ENCODE peak calls at places on chromosomes 4 and X, in seven cellular contexts. T is IMR-90; L is naive thymus-derived CD4-positive, alpha-beta T cell; N is thoracic aorta; P is mesendoderm; S is H1; U is PC-9. R is an unnamed sample. For H3K4me1 and H3K27me3, the result is how much of the 10 kb centered on the place peaks cover.

GRCh38 chr4:37793562-37793961 is 32.9 kb upstream of the PGM2 start:
- DNase-seq in T (peak), L (peak), N (no peak), P (peak), S (no peak), U (no peak), R (no peak)

GRCh38 chrX:132842839-132843238 is 115.6 kb downstream of the HS6ST2 start:
- DNase-seq in T (no peak), L (no peak), N (no peak), P (peak), S (no peak), U (no peak), R (no peak)

GRCh38 chr4:6779667-6780565 is 2.6 kb upstream of the KIAA0232 start:
- DNase-seq in T (peak), L (no peak), N (no peak), P (peak), S (peak), U (peak), R (no peak)

GRCh38 chr4:157012781-157013180 is 41.2 kb upstream of the PDGFC start:
- DNase-seq in T (peak), L (no peak), N (no peak), P (peak), S (no peak), U (peak), R (no peak)

GRCh38 chr4:141571368-141571767 is 65.0 kb upstream of the IL15 start:
- DNase-seq in T (peak), L (no peak), N (no peak), P (no peak), S (no peak), U (no peak), R (no peak)

GRCh38 chr4:35689866-35690265 is 554.4 kb downstream of the ARAP2 start:
- DNase-seq in T (no peak), L (no peak), N (no peak), P (peak), S (no peak), U (no peak), R (no peak)

GRCh38 chr4:76831475-76832390 is 66.2 kb downstream of the SOWAHB start:
- DNase-seq in T (peak), L (no peak), N (no peak), P (no peak), S (no peak), U (no peak), R (no peak)

GRCh38 chr4:24846716-24847115 is 51.3 kb downstream of the SOD3 start:
- DNase-seq in T (no peak), L (no peak), N (no peak), P (no peak), S (no peak), U (no peak), R (no peak)

GRCh38 chr4:10077101-10077491 is 39.5 kb downstream of the WDR1 start:
- DNase-seq in T (no peak), L (no peak), N (no peak), P (no peak), S (no peak), U (no peak), R (no peak)

GRCh38 chr4:77800483-77801259 is 18.5 kb downstream of the CNOT6L start:
- DNase-seq in T (peak), L (no peak), N (no peak), P (no peak), S (no peak), U (no peak), R (no peak)

GRCh38 chrX:8194216-8194615 is 23.1 kb upstream of the VCX2 start:
- DNase-seq in T (no peak), L (no peak), N (no peak), P (no peak), S (no peak), U (peak), R (no peak)

GRCh38 chr4:6658635-6659075 is 18.2 kb downstream of the MRFAP1 start:
- DNase-seq in T (peak), L (peak), N (no peak), P (no peak), S (no peak), U (no peak), R (no peak)

GRCh38 chr4:8051644-8052043 is 107.0 kb downstream of the ABLIM2 start:
- DNase-seq in T (no peak), L (no peak), N (no peak), P (no peak), S (no peak), U (no peak), R (no peak)

GRCh38 chr4:4386736-4387392 is at the start of gene NSG1:
- DNase-seq in T (peak), L (peak), N (no peak), P (no peak), S (no peak), U (no peak), R (no peak)

GRCh38 chr4:73450398-73451004 is 14.5 kb downstream of the AFP start:
- DNase-seq in T (peak), L (no peak), N (peak), P (peak), S (no peak), U (no peak), R (no peak)

GRCh38 chrX:46961574-46962279 is 49.5 kb downstream of the JADE3 start:
- DNase-seq in T (no peak), L (no peak), N (no peak), P (no peak), S (no peak), U (no peak), R (no peak)

GRCh38 chrX:71222929-71223328 is at the start of gene GJB1:
- DNase-seq in T (no peak), L (no peak), N (no peak), P (no peak), S (no peak), U (no peak), R (no peak)

GRCh38 chrX:131763674-131764073 is 219.8 kb downstream of the OR13H1 start:
- DNase-seq in T (peak), L (no peak), N (no peak), P (peak), S (no peak), U (no peak), R (no peak)

GRCh38 chrX:23699636-23700194 is 32.4 kb downstream of the PRDX4 start:
- DNase-seq in T (peak), L (no peak), N (peak), P (peak), S (no peak), U (no peak), R (no peak)

GRCh38 chrX:9626379-9626778 is 139.3 kb downstream of the GPR143 start:
- DNase-seq in T (peak), L (no peak), N (no peak), P (no peak), S (no peak), U (no peak), R (no peak)

GRCh38 chr4:7733201-7733600 is 206.5 kb downstream of the AFAP1 start:
- DNase-seq in T (no peak), L (no peak), N (no peak), P (no peak), S (no peak), U (no peak), R (no peak)

GRCh38 chrX:152072236-152072635 is 66.1 kb downstream of the MAGEA10 start:
- DNase-seq in T (peak), L (no peak), N (no peak), P (no peak), S (no peak), U (peak), R (no peak)

GRCh38 chr4:103046416-103047290 is 27.1 kb upstream of the SLC9B1 start:
- DNase-seq in T (peak), L (peak), N (no peak), P (peak), S (no peak), U (no peak), R (peak)

GRCh38 chrX:74923942-74924448 is 1.3 kb downstream of the NEXMIF start:
- DNase-seq in T (no peak), L (peak), N (no peak), P (peak), S (no peak), U (no peak), R (peak)

GRCh38 chr4:138243369-138243768 is 1.2 kb upstream of the SLC7A11 start:
- DNase-seq in T (no peak), L (no peak), N (no peak), P (no peak), S (no peak), U (no peak), R (no peak)

GRCh38 chr4:76434901-76435688 is at the start of gene SHROOM3:
- DNase-seq in T (no peak), L (no peak), N (no peak), P (peak), S (no peak), U (peak), R (no peak)

GRCh38 chr4:45442466-45442865 is 681.4 kb downstream of the GABRG1 start:
- DNase-seq in T (no peak), L (no peak), N (no peak), P (peak), S (no peak), U (no peak), R (no peak)

GRCh38 chr4:90127706-90128345 is 632 bp downstream of the CCSER1 start:
- DNase-seq in T (no peak), L (no peak), N (no peak), P (no peak), S (no peak), U (no peak), R (no peak)

GRCh38 chr4:107654694-107655093 is 65.3 kb downstream of the PAPSS1 start:
- DNase-seq in T (no peak), L (no peak), N (no peak), P (no peak), S (no peak), U (no peak), R (no peak)

GRCh38 chr4:41167191-41167590 is 47.2 kb downstream of the APBB2 start:
- DNase-seq in T (no peak), L (no peak), N (no peak), P (no peak), S (no peak), U (no peak), R (no peak)
- H3K4me1 ChIP-seq in T (under half), L (under half), N (under half), P (under half), S (under half), U (under half), R (under half)

GRCh38 chrX:40083120-40083978 is 14.4 kb downstream of the BCOR start:
- DNase-seq in T (no peak), L (no peak), N (no peak), P (no peak), S (no peak), U (no peak), R (no peak)

GRCh38 chrX:40085086-40085551 is 12.6 kb downstream of the BCOR start:
- DNase-seq in T (peak), L (no peak), N (no peak), P (no peak), S (no peak), U (peak), R (no peak)

GRCh38 chrX:40082447-40083119 is 15.2 kb downstream of the BCOR start:
- DNase-seq in T (no peak), L (no peak), N (no peak), P (no peak), S (no peak), U (no peak), R (no peak)

GRCh38 chrX:40084471-40084870 is 13.3 kb downstream of the BCOR start:
- DNase-seq in T (no peak), L (no peak), N (no peak), P (no peak), S (no peak), U (no peak), R (no peak)

GRCh38 chrX:40083979-40084359 is 13.8 kb downstream of the BCOR start:
- DNase-seq in T (no peak), L (no peak), N (no peak), P (no peak), S (no peak), U (no peak), R (no peak)
- H3K4me3 ChIP-seq in T (no peak), L (peak), N (peak), P (no peak), S (peak), U (peak), R (peak)

GRCh38 chr4:59195867-59196266 is 2004.3 kb upstream of the ADGRL3 start:
- DNase-seq in T (no peak), L (no peak), N (no peak), P (no peak), S (no peak), U (no peak), R (no peak)

DNA sequence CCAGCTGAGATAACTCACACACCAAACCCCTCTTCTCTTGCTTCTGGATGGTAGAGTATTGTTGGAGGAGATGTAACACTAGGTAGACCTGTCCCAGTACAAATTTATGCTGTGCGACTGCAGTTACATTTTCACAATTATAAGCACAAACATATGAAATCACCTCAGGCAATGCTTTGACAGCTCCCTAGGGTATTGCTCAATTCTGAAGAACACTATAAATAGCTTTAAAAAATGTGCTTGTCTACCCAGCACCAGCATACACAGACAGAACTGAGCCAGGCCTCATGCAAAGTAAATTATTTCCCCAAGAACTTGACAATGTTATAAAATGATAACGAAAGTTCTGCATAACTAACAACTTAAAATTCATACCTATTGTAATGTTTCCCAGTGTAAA is 1999.1 kb upstream of the ADGRL3 start:
- DNase-seq in T (no peak), L (no peak), N (no peak), P (no peak), S (no peak), U (no peak), R (no peak)
- H3K27me3 ChIP-seq in T (under half), L (under half), N (under half), P (under half), S (under half), U (under half), R (under half)

DNA sequence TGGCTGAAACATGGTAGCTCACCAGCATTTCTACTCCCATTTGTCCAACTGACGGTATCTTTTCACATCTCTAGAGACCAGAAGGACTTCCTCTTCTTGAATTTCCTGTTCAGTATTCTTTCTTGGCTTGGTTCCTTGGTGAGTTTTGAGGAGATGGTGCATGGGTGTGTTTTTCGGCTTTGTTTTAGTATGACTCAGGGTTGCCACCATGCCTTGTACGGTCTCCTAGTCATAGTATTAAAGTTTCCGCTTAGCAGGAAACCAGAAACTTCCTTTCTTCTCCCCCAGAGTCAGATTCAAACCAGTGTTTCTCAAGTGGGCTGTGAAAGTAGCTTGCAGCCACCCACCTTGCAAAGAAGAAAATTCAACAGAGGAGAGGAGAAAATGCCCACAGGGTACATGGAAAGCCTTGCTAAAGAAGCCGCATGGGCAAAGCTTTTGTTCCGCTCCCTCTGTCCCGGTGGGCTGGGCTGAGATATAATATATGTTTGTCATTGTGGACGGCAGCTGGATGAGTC is 5.7 kb downstream of the CD99 start:
- DNase-seq in T (peak), L (peak), N (no peak), P (no peak), S (no peak), U (peak), R (no peak)
- H3K4me1 ChIP-seq in T (under half), L (half or more), N (half or more), P (under half), S (under half), U (half or more), R (under half)

DNA sequence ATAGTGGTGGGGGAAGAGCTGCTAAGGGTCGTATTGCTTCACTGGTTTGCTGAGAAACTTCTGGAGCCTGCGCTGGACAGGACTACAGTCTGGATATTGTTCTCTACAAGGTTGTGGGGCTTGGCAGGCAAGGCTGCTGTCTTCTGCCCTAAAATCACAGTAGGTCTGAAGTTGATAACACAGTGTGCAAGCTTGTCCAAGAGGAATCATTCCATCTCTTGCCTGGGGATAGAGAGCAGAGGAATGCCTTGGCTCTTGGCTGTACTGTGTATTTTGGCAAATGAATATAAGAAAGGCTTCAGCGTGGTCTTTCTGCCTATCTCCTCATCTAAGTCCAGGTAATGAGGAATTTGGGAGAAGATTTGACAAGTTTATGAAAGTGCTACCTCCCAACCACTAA is 9.4 kb upstream of the RASL11B start:
- DNase-seq in T (no peak), L (no peak), N (no peak), P (no peak), S (no peak), U (no peak), R (no peak)
- H3K4me3 ChIP-seq in T (no peak), L (no peak), N (peak), P (no peak), S (no peak), U (no peak), R (no peak)

GRCh38 chrX:113522814-113523213 is 682.2 kb upstream of the AMOT start:
- DNase-seq in T (no peak), L (no peak), N (no peak), P (no peak), S (no peak), U (no peak), R (no peak)
- H3K27me3 ChIP-seq in T (under half), L (under half), N (under half), P (under half), S (under half), U (under half), R (under half)

GRCh38 chr4:168840988-168841681 is 168.9 kb downstream of the CBR4 start:
- DNase-seq in T (no peak), L (no peak), N (no peak), P (no peak), S (peak), U (no peak), R (no peak)
- H3K4me1 ChIP-seq in T (under half), L (under half), N (half or more), P (under half), S (under half), U (under half), R (under half)

DNA sequence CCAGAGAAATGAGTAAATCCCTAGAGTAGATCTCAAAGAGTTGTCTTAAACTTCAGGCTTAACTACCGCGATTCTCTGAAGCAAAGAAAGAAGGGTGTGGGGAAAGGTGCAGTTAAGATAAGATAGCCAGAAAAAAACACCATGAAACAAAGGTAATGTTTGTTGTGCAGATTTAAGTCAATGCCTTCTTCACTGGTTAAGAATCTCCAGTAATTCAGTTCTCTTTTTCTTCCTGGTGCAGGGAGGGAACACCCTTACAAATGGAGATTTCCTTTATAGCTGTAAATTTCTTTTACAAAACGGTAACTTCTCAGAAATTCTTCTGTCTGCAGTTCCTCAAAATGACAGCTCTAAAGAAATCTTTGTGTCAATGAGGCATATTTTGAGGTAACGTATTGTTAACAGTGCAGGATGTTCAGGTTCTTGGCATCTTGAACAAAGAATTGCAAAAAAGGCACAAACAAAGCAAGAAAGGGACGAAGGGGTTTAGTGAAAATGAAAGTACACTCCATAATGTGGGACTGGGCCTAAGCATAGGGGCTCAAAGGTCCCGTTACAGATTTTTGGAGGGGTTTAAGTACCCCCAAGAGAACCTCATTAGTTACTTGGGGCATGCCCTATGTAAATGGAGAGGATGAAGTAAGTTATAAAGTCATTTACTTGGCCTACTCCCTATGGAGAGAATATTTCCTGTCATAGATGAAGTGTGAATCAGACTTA is 491.9 kb downstream of the PCDH11X start:
- DNase-seq in T (no peak), L (no peak), N (no peak), P (peak), S (no peak), U (no peak), R (no peak)
- H3K4me3 ChIP-seq in T (no peak), L (no peak), N (peak), P (no peak), S (no peak), U (no peak), R (no peak)

GRCh38 chr4:80195441-80196139 is 1.7 kb upstream of the PRDM8 start:
- DNase-seq in T (no peak), L (no peak), N (no peak), P (no peak), S (no peak), U (no peak), R (no peak)
- H3K27me3 ChIP-seq in T (under half), L (under half), N (under half), P (half or more), S (half or more), U (under half), R (half or more)

DNA sequence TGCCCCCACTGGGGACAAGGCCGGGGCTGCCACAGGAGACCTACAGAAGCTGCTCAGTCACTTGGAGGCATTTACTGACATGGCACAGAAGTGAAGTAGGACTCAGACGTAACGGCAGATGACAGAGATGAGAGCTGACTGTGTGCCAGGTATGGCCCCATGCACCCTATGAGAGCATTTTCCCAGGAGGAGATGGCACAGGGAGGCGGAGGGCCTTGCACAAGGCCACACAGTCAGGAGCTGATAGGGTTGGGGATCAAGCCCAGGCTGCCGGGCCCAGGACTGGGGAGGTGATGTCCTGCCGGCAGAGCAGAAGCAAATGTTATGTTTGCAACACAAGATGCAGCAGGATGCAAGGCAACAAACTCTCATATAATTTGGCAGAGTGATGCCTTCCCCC is 34.1 kb downstream of the NAT8L start:
- DNase-seq in T (no peak), L (no peak), N (no peak), P (no peak), S (no peak), U (no peak), R (no peak)
- H3K4me1 ChIP-seq in T (under half), L (under half), N (under half), P (under half), S (under half), U (under half), R (under half)

R was measured in iPS DF 6.9.